ENCODE peak calls at places on chromosomes 2 and 18, in six cellular contexts. M is K562, P is fibroblast of lung, W is HCT116, S is neural progenitor cell, U is sigmoid colon. Z is an unnamed sample.

GRCh38 chr18:23033079-23033478 is 100.0 kb downstream of the RBBP8 start:
- DNase-seq in M (no peak), P (no peak), W (no peak), S (no peak), U (no peak), Z (no peak)

GRCh38 chr2:48852938-48853337 is 97.4 kb upstream of the LHCGR start:
- DNase-seq in M (no peak), P (peak), W (no peak), S (no peak), U (no peak), Z (no peak)

GRCh38 chr2:101806123-101806522 is 108.6 kb downstream of the MAP4K4 start:
- DNase-seq in M (peak), P (peak), W (peak), S (no peak), U (no peak), Z (peak)

GRCh38 chr2:510839-511238 is 166.4 kb downstream of the TMEM18 start:
- DNase-seq in M (no peak), P (no peak), W (no peak), S (no peak), U (no peak), Z (no peak)

GRCh38 chr2:9760069-9760910 is 83.0 kb upstream of the TAF1B start:
- DNase-seq in M (no peak), P (no peak), W (no peak), S (no peak), U (no peak), Z (no peak)

GRCh38 chr2:14967739-14968138 is 335.2 kb downstream of the LRATD1 start:
- DNase-seq in M (no peak), P (no peak), W (no peak), S (peak), U (no peak), Z (no peak)

GRCh38 chr18:44943201-44943881 is 262.7 kb downstream of the SETBP1 start:
- DNase-seq in M (no peak), P (peak), W (no peak), S (peak), U (no peak), Z (peak)

GRCh38 chr18:61398961-61399632 is 65.9 kb downstream of the CDH20 start:
- DNase-seq in M (no peak), P (peak), W (no peak), S (no peak), U (no peak), Z (no peak)

GRCh38 chr2:119231975-119232665 is 8.5 kb downstream of the STEAP3 start:
- DNase-seq in M (no peak), P (peak), W (no peak), S (no peak), U (no peak), Z (no peak)

GRCh38 chr2:118059919-118060478 is 28.3 kb upstream of the INSIG2 start:
- DNase-seq in M (no peak), P (peak), W (no peak), S (no peak), U (no peak), Z (no peak)

GRCh38 chr2:10828346-10828745 is 15.8 kb upstream of the PDIA6 start:
- DNase-seq in M (no peak), P (no peak), W (no peak), S (no peak), U (no peak), Z (no peak)

GRCh38 chr2:238097988-238098853 is 1.9 kb upstream of the ESPNL start:
- DNase-seq in M (peak), P (peak), W (peak), S (peak), U (no peak), Z (peak)

GRCh38 chr2:160428425-160428763 is 65.2 kb downstream of the RBMS1 start:
- DNase-seq in M (no peak), P (no peak), W (no peak), S (no peak), U (no peak), Z (peak)

GRCh38 chr2:60550984-60551240 is 2.5 kb downstream of the BCL11A start:
- DNase-seq in M (no peak), P (no peak), W (no peak), S (no peak), U (no peak), Z (no peak)

GRCh38 chr18:13003466-13003896 is 12.3 kb downstream of the CEP192 start:
- DNase-seq in M (peak), P (peak), W (peak), S (peak), U (no peak), Z (peak)

GRCh38 chr2:159083601-159084000 is 115.2 kb downstream of the TANC1 start:
- DNase-seq in M (no peak), P (peak), W (no peak), S (no peak), U (no peak), Z (peak)

GRCh38 chr18:49249523-49249922 is 210.9 kb downstream of the DYM start:
- DNase-seq in M (no peak), P (peak), W (no peak), S (no peak), U (no peak), Z (peak)

GRCh38 chr2:180991361-180991760 is 11.0 kb downstream of the UBE2E3 start:
- DNase-seq in M (no peak), P (no peak), W (no peak), S (no peak), U (no peak), Z (no peak)
- TF ChIP-seq CTCF in M (peak), P (no peak), W (peak), S (peak), U (no peak), Z (peak)

DNA sequence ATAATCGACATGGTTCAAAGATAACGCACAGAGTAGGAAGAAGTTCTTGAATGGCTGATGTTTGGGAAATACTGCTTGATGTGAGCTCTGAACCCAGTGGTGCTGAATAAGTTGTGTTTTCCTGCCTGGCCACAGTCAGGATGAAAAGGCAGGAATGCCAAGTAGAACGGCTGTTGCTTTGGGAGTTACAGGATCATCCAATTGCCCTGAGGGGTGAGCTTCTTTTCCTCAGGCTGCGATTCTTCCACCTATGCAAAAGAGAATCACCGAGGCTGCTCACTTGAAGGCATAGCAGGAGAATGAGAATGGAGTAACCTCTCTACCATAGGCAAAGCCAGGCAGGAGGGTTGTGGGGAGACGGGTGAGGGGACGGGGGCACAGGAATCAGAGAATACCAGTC is 14.4 kb upstream of the IGFBP2 start:
- DNase-seq in M (no peak), P (no peak), W (no peak), S (peak), U (no peak), Z (no peak)
- H3K4me3 ChIP-seq in M (no peak), P (no peak), W (no peak), S (no peak), U (no peak), Z (peak)

DNA sequence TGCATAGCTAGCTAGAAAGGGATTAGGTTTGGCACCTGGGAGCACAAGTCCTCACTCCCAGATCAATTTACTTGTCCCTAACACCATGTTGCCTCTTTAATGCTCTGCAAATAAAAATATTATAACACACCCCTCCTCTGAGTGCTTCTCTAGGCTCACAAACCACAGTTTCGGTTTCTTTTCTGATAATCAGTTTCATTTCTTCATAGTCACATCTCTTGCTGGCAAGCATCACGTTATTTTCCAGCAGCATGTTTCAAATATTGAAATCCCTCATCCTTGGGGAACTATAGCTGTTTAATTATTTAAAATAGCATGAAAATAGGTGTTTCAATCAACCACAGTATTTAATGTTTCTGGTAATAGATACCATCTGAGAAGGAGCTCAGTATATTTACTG is 13.9 kb upstream of the SMCHD1 start:
- DNase-seq in M (no peak), P (no peak), W (no peak), S (no peak), U (no peak), Z (no peak)
- H3K27ac ChIP-seq in M (no peak), P (no peak), W (no peak), S (no peak), U (no peak), Z (no peak)

GRCh38 chr2:227347117-227347516 is 22.1 kb downstream of the MFF start:
- DNase-seq in M (no peak), P (no peak), W (no peak), S (no peak), U (no peak), Z (no peak)
- TF ChIP-seq CTCF in M (no peak), P (no peak), W (no peak), S (peak), U (no peak), Z (no peak)

DNA sequence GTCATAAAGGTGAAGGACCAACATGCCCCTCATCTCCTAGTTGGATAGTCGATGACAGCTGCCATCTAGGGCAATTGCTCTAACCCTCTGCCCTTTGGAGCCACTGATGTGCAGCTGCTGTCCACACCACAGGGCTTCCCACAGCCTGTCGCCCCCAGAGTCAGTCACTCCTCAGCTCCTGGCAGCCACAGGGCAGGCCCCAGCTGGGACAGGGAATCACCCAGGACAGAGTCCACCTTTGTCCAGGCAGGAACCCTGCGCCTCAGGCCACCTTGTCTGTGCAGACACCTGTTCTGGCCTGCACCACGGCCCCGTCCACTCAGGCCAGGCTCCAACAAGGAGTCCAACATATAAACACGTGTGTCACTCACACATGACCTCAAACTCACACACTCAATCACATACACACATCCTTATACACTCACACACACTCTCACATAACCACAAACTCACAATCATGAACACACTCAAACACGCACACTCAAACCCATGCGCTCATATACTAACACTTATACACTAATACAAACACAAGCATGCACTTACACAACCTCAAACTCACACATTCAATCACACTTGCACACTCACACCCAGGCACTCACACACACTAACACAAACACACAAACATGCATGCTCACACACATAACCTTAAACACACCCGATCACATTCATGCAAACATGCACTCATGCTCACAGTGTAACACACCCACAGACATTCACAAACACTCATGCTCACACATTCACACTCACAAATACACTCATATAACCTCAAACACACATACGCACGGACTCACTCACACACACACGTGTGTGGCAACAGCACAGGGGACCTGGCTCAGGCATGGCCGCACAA is 29.7 kb downstream of the HDAC4 start:
- DNase-seq in M (no peak), P (no peak), W (no peak), S (no peak), U (peak), Z (no peak)
- H3K4me3 ChIP-seq in M (no peak), P (no peak), W (no peak), S (no peak), U (no peak), Z (no peak)

GRCh38 chr2:40371525-40372277 is 80.2 kb downstream of the SLC8A1 start:
- DNase-seq in M (no peak), P (peak), W (no peak), S (peak), U (peak), Z (no peak)

GRCh38 chr2:40373093-40373492 is 78.8 kb downstream of the SLC8A1 start:
- DNase-seq in M (no peak), P (no peak), W (no peak), S (no peak), U (no peak), Z (no peak)

GRCh38 chr2:40372586-40372985 is 79.3 kb downstream of the SLC8A1 start:
- DNase-seq in M (no peak), P (peak), W (no peak), S (no peak), U (no peak), Z (no peak)

GRCh38 chr2:40369619-40370397 is 82.1 kb downstream of the SLC8A1 start:
- DNase-seq in M (no peak), P (peak), W (no peak), S (no peak), U (no peak), Z (no peak)

GRCh38 chr2:40372278-40372580 is 79.7 kb downstream of the SLC8A1 start:
- DNase-seq in M (no peak), P (peak), W (no peak), S (no peak), U (no peak), Z (no peak)
- H3K27ac ChIP-seq in M (no peak), P (peak), W (no peak), S (no peak), U (peak), Z (no peak)

DNA sequence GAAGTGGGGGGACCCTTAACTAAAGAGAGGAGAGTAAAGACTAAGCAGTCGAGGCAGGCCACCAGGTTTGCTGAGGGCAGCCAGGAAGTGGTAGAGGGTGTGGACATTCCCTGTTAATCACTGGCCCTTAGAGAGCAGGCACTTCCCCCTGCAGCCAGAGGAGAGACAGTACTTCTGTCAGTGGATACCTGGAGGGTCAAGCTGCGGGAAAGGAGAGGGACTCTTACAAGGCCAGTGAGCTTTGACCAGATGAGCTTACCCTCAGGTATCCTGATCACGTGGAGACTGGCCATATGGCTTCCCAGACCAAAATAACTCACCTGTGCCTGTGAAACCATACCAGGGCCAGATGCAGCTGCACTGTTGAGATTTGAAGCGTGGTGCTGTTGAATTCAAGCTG is 28.6 kb downstream of the ITGA6 start:
- DNase-seq in M (no peak), P (no peak), W (no peak), S (no peak), U (no peak), Z (no peak)
- TF ChIP-seq CTCF in M (no peak), P (no peak), W (no peak), S (no peak), U (no peak), Z (no peak)

GRCh38 chr2:29596584-29596983 is 324.8 kb downstream of the ALK start:
- DNase-seq in M (no peak), P (no peak), W (no peak), S (no peak), U (no peak), Z (no peak)

GRCh38 chr2:29590211-29590610 is 331.2 kb downstream of the ALK start:
- DNase-seq in M (no peak), P (no peak), W (no peak), S (no peak), U (no peak), Z (no peak)

GRCh38 chr2:29589440-29590103 is 331.8 kb downstream of the ALK start:
- DNase-seq in M (no peak), P (no peak), W (no peak), S (no peak), U (no peak), Z (no peak)

GRCh38 chr2:29587791-29588190 is 333.6 kb downstream of the ALK start:
- DNase-seq in M (no peak), P (peak), W (no peak), S (no peak), U (no peak), Z (no peak)

GRCh38 chr2:29591600-29591999 is 329.8 kb downstream of the ALK start:
- DNase-seq in M (no peak), P (no peak), W (no peak), S (no peak), U (no peak), Z (no peak)
- H3K4me3 ChIP-seq in M (no peak), P (no peak), W (no peak), S (no peak), U (no peak), Z (no peak)

GRCh38 chr2:112629224-112629623 is 16.5 kb upstream of the SLC20A1 start:
- DNase-seq in M (no peak), P (no peak), W (no peak), S (no peak), U (no peak), Z (no peak)
- H3K27ac ChIP-seq in M (no peak), P (no peak), W (no peak), S (no peak), U (no peak), Z (no peak)

Z was measured in A673.